ENCODE peak calls at places on chromosomes 1 and 21, in eight cellular contexts. One of them, this sample, is unnamed.

GRCh38 chr1:158819461-158820443 is 11.4 kb upstream of the MNDA start:
- DNase-seq in Ammon's horn: no peak
- DNase-seq in DMS53: no peak
- DNase-seq in coronary artery: no peak
- DNase-seq in activated CD8-positive, alpha-beta T cell treated with anti-CD3 and anti-CD28 coated beads, Interleukin-2, amount 10 ng/mL, durations not matched to agents 7 days and 5 days: no peak
- DNase-seq in GM12891: no peak
- DNase-seq in LoVo: no peak
- DNase-seq in astrocyte: peak
- DNase-seq in this sample: peak

GRCh38 chr1:173868266-173869107 is at the start of gene ZBTB37:
- DNase-seq in Ammon's horn: no peak
- DNase-seq in DMS53: peak
- DNase-seq in coronary artery: peak
- DNase-seq in activated CD8-positive, alpha-beta T cell treated with anti-CD3 and anti-CD28 coated beads, Interleukin-2, amount 10 ng/mL, durations not matched to agents 7 days and 5 days: peak
- DNase-seq in GM12891: peak
- DNase-seq in LoVo: peak
- DNase-seq in astrocyte: peak
- DNase-seq in this sample: peak

GRCh38 chr1:229582011-229582694 is 23.6 kb upstream of the ABCB10 start:
- DNase-seq in Ammon's horn: peak
- DNase-seq in DMS53: no peak
- DNase-seq in coronary artery: peak
- DNase-seq in activated CD8-positive, alpha-beta T cell treated with anti-CD3 and anti-CD28 coated beads, Interleukin-2, amount 10 ng/mL, durations not matched to agents 7 days and 5 days: no peak
- DNase-seq in GM12891: no peak
- DNase-seq in LoVo: no peak
- DNase-seq in astrocyte: peak
- DNase-seq in this sample: no peak

GRCh38 chr1:26291939-26292338 is 12.1 kb downstream of the SH3BGRL3 start:
- DNase-seq in Ammon's horn: no peak
- DNase-seq in DMS53: no peak
- DNase-seq in coronary artery: no peak
- DNase-seq in activated CD8-positive, alpha-beta T cell treated with anti-CD3 and anti-CD28 coated beads, Interleukin-2, amount 10 ng/mL, durations not matched to agents 7 days and 5 days: no peak
- DNase-seq in GM12891: no peak
- DNase-seq in LoVo: no peak
- DNase-seq in astrocyte: no peak
- DNase-seq in this sample: no peak

GRCh38 chr1:162536511-162536910 is 25.0 kb upstream of the UAP1 start:
- DNase-seq in Ammon's horn: no peak
- DNase-seq in DMS53: no peak
- DNase-seq in coronary artery: no peak
- DNase-seq in activated CD8-positive, alpha-beta T cell treated with anti-CD3 and anti-CD28 coated beads, Interleukin-2, amount 10 ng/mL, durations not matched to agents 7 days and 5 days: no peak
- DNase-seq in GM12891: no peak
- DNase-seq in LoVo: no peak
- DNase-seq in astrocyte: peak
- DNase-seq in this sample: no peak

GRCh38 chr1:68281946-68282615 is 49.8 kb upstream of the WLS start:
- DNase-seq in Ammon's horn: no peak
- DNase-seq in DMS53: peak
- DNase-seq in coronary artery: no peak
- DNase-seq in activated CD8-positive, alpha-beta T cell treated with anti-CD3 and anti-CD28 coated beads, Interleukin-2, amount 10 ng/mL, durations not matched to agents 7 days and 5 days: no peak
- DNase-seq in GM12891: no peak
- DNase-seq in LoVo: no peak
- DNase-seq in astrocyte: no peak
- DNase-seq in this sample: no peak

GRCh38 chr1:117161887-117162286 is 40.3 kb upstream of the TRIM45 start:
- DNase-seq in Ammon's horn: no peak
- DNase-seq in DMS53: peak
- DNase-seq in coronary artery: no peak
- DNase-seq in activated CD8-positive, alpha-beta T cell treated with anti-CD3 and anti-CD28 coated beads, Interleukin-2, amount 10 ng/mL, durations not matched to agents 7 days and 5 days: no peak
- DNase-seq in GM12891: no peak
- DNase-seq in LoVo: peak
- DNase-seq in astrocyte: no peak
- DNase-seq in this sample: no peak

GRCh38 chr1:234608720-234609527 is 1.1 kb downstream of the IRF2BP2 start:
- DNase-seq in Ammon's horn: peak
- DNase-seq in DMS53: peak
- DNase-seq in coronary artery: peak
- DNase-seq in activated CD8-positive, alpha-beta T cell treated with anti-CD3 and anti-CD28 coated beads, Interleukin-2, amount 10 ng/mL, durations not matched to agents 7 days and 5 days: peak
- DNase-seq in GM12891: no peak
- DNase-seq in LoVo: no peak
- DNase-seq in astrocyte: no peak
- DNase-seq in this sample: no peak

GRCh38 chr1:165882168-165882837 is 54.9 kb downstream of the UCK2 start:
- DNase-seq in Ammon's horn: no peak
- DNase-seq in DMS53: no peak
- DNase-seq in coronary artery: no peak
- DNase-seq in activated CD8-positive, alpha-beta T cell treated with anti-CD3 and anti-CD28 coated beads, Interleukin-2, amount 10 ng/mL, durations not matched to agents 7 days and 5 days: no peak
- DNase-seq in GM12891: no peak
- DNase-seq in LoVo: no peak
- DNase-seq in astrocyte: no peak
- DNase-seq in this sample: no peak

GRCh38 chr1:246415028-246415427 is 92.1 kb downstream of the SMYD3 start:
- DNase-seq in Ammon's horn: no peak
- DNase-seq in DMS53: no peak
- DNase-seq in coronary artery: no peak
- DNase-seq in activated CD8-positive, alpha-beta T cell treated with anti-CD3 and anti-CD28 coated beads, Interleukin-2, amount 10 ng/mL, durations not matched to agents 7 days and 5 days: no peak
- DNase-seq in GM12891: no peak
- DNase-seq in LoVo: no peak
- DNase-seq in astrocyte: no peak
- DNase-seq in this sample: no peak

GRCh38 chr21:26777166-26777565 is 68.0 kb downstream of the ADAMTS1 start:
- DNase-seq in Ammon's horn: no peak
- DNase-seq in DMS53: no peak
- DNase-seq in coronary artery: no peak
- DNase-seq in activated CD8-positive, alpha-beta T cell treated with anti-CD3 and anti-CD28 coated beads, Interleukin-2, amount 10 ng/mL, durations not matched to agents 7 days and 5 days: no peak
- DNase-seq in GM12891: no peak
- DNase-seq in LoVo: no peak
- DNase-seq in astrocyte: no peak
- DNase-seq in this sample: no peak

GRCh38 chr1:68438310-68438709 is 11.4 kb downstream of the RPE65 start:
- DNase-seq in Ammon's horn: no peak
- DNase-seq in DMS53: no peak
- DNase-seq in coronary artery: no peak
- DNase-seq in activated CD8-positive, alpha-beta T cell treated with anti-CD3 and anti-CD28 coated beads, Interleukin-2, amount 10 ng/mL, durations not matched to agents 7 days and 5 days: no peak
- DNase-seq in GM12891: no peak
- DNase-seq in LoVo: no peak
- DNase-seq in astrocyte: no peak
- DNase-seq in this sample: no peak

GRCh38 chr1:183877321-183877720 is 72.4 kb downstream of the RGL1 start:
- DNase-seq in Ammon's horn: peak
- DNase-seq in DMS53: no peak
- DNase-seq in coronary artery: no peak
- DNase-seq in activated CD8-positive, alpha-beta T cell treated with anti-CD3 and anti-CD28 coated beads, Interleukin-2, amount 10 ng/mL, durations not matched to agents 7 days and 5 days: no peak
- DNase-seq in GM12891: no peak
- DNase-seq in LoVo: no peak
- DNase-seq in astrocyte: peak
- DNase-seq in this sample: no peak

GRCh38 chr1:9371391-9371935 is 78.8 kb downstream of the SPSB1 start:
- DNase-seq in Ammon's horn: no peak
- DNase-seq in DMS53: peak
- DNase-seq in coronary artery: peak
- DNase-seq in activated CD8-positive, alpha-beta T cell treated with anti-CD3 and anti-CD28 coated beads, Interleukin-2, amount 10 ng/mL, durations not matched to agents 7 days and 5 days: no peak
- DNase-seq in GM12891: no peak
- DNase-seq in LoVo: no peak
- DNase-seq in astrocyte: peak
- DNase-seq in this sample: no peak